ENCODE peak calls at places on chromosomes 2 and 18, in ten cellular contexts. J, S, O, X, K, Q, I, T, G and H are unnamed samples.

GRCh38 chr18:12656671-12657047 is 1.2 kb downstream of the SPIRE1 start:
- DNase-seq in G (peak), Q (no peak), X (no peak), I (no peak), O (no peak), S (no peak), K (no peak), J (no peak), T (no peak), H (no peak)

GRCh38 chr2:218710687-218711549 is at the start of gene TTLL4:
- DNase-seq in T (peak), J (peak), G (peak), K (peak), Q (peak), X (peak), O (peak), S (peak), I (peak), H (peak)

GRCh38 chr2:95158441-95158840 is 1.2 kb downstream of the ZNF514 start:
- DNase-seq in T (no peak), X (no peak), G (no peak), O (no peak), K (no peak), I (no peak), Q (no peak), S (no peak), J (no peak), H (no peak)

GRCh38 chr18:10965104-10965503 is 184.3 kb downstream of the PIEZO2 start:
- DNase-seq in S (no peak), I (no peak), Q (no peak), T (no peak), X (no peak), O (no peak), J (no peak), G (no peak), K (no peak), H (no peak)

GRCh38 chr18:10033038-10033437 is 119.2 kb downstream of the VAPA start:
- DNase-seq in O (no peak), Q (no peak), T (no peak), S (no peak), K (no peak), J (no peak), X (no peak), I (no peak), G (no peak), H (no peak)

GRCh38 chr18:6487027-6487426 is 72.3 kb upstream of the L3MBTL4 start:
- DNase-seq in T (no peak), K (no peak), Q (no peak), J (no peak), S (peak), X (no peak), O (no peak), I (no peak), G (no peak), H (no peak)

GRCh38 chr2:120926463-120927165 is 190.9 kb downstream of the GLI2 start:
- DNase-seq in O (no peak), J (no peak), X (no peak), K (no peak), G (no peak), Q (no peak), I (no peak), S (no peak), T (peak), H (no peak)

GRCh38 chr2:239727182-239727775 is 297.9 kb downstream of the NDUFA10 start:
- DNase-seq in T (no peak), J (no peak), I (no peak), X (no peak), G (no peak), O (no peak), K (no peak), Q (no peak), S (no peak), H (no peak)

GRCh38 chr2:209425082-209426071 is 1.5 kb downstream of the MAP2 start:
- DNase-seq in J (peak), X (no peak), S (peak), G (peak), O (no peak), I (no peak), K (peak), T (peak), Q (peak), H (no peak)

GRCh38 chr2:10265328-10266132 is 37.2 kb upstream of the HPCAL1 start:
- DNase-seq in Q (no peak), S (no peak), K (no peak), T (no peak), I (no peak), X (peak), J (no peak), G (peak), O (no peak), H (no peak)

GRCh38 chr2:45554764-45555163 is 56.3 kb downstream of the SRBD1 start:
- DNase-seq in X (no peak), G (peak), S (no peak), I (no peak), J (no peak), T (no peak), O (no peak), Q (no peak), K (no peak), H (no peak)

GRCh38 chr2:227871375-227871788 is at the start of gene DAW1:
- DNase-seq in O (no peak), J (no peak), I (no peak), X (peak), T (peak), K (peak), G (peak), S (peak), Q (no peak), H (no peak)

GRCh38 chr2:52117299-52117698 is 1085.4 kb upstream of the NRXN1 start:
- DNase-seq in J (no peak), S (no peak), K (no peak), O (no peak), X (no peak), Q (no peak), I (no peak), T (no peak), G (peak), H (no peak)

GRCh38 chr2:234378440-234378839 is 118.4 kb downstream of the ARL4C start:
- DNase-seq in K (no peak), G (peak), J (no peak), Q (no peak), T (no peak), O (no peak), S (no peak), X (no peak), I (no peak), H (no peak)

GRCh38 chr2:190970872-190971506 is 43.0 kb downstream of the STAT1 start:
- DNase-seq in Q (no peak), G (no peak), J (no peak), I (no peak), T (no peak), S (no peak), K (no peak), X (no peak), O (no peak), H (no peak)

GRCh38 chr2:23843051-23843976 is 83.6 kb downstream of the ATAD2B start:
- DNase-seq in J (no peak), T (no peak), I (no peak), S (no peak), G (peak), K (no peak), O (no peak), X (no peak), Q (no peak), H (peak)

GRCh38 chr2:114001936-114002335 is 112.0 kb downstream of the ACTR3 start:
- DNase-seq in Q (no peak), O (no peak), S (no peak), J (no peak), I (no peak), T (no peak), K (no peak), X (no peak), G (no peak), H (no peak)

GRCh38 chr2:47506024-47506423 is 103.1 kb downstream of the MSH2 start:
- DNase-seq in O (no peak), X (no peak), Q (no peak), G (no peak), J (no peak), K (no peak), I (no peak), S (no peak), T (no peak), H (no peak)

GRCh38 chr2:160228141-160228963 is 28.3 kb upstream of the ITGB6 start:
- DNase-seq in T (no peak), X (no peak), I (no peak), J (peak), Q (peak), S (no peak), K (no peak), G (peak), O (no peak), H (no peak)

GRCh38 chr2:25314514-25315315 is 27.0 kb downstream of the DNMT3A start:
- DNase-seq in G (no peak), T (peak), Q (peak), S (peak), X (peak), I (peak), O (no peak), K (peak), J (no peak), H (no peak)

GRCh38 chr2:84314901-84315330 is 144.2 kb downstream of the SUCLG1 start:
- DNase-seq in S (peak), G (peak), Q (peak), J (peak), I (peak), O (peak), K (peak), X (peak), T (peak), H (peak)

GRCh38 chr2:80852808-80853139 is 548.2 kb upstream of the LRRTM1 start:
- DNase-seq in T (peak), X (no peak), I (no peak), K (no peak), Q (no peak), S (peak), G (no peak), J (no peak), O (no peak), H (no peak)
- TF ChIP-seq CTCF in T (no peak), X (no peak), I (no peak), K (no peak), Q (peak), S (peak), G (no peak), J (no peak), O (no peak), H (no peak)

DNA sequence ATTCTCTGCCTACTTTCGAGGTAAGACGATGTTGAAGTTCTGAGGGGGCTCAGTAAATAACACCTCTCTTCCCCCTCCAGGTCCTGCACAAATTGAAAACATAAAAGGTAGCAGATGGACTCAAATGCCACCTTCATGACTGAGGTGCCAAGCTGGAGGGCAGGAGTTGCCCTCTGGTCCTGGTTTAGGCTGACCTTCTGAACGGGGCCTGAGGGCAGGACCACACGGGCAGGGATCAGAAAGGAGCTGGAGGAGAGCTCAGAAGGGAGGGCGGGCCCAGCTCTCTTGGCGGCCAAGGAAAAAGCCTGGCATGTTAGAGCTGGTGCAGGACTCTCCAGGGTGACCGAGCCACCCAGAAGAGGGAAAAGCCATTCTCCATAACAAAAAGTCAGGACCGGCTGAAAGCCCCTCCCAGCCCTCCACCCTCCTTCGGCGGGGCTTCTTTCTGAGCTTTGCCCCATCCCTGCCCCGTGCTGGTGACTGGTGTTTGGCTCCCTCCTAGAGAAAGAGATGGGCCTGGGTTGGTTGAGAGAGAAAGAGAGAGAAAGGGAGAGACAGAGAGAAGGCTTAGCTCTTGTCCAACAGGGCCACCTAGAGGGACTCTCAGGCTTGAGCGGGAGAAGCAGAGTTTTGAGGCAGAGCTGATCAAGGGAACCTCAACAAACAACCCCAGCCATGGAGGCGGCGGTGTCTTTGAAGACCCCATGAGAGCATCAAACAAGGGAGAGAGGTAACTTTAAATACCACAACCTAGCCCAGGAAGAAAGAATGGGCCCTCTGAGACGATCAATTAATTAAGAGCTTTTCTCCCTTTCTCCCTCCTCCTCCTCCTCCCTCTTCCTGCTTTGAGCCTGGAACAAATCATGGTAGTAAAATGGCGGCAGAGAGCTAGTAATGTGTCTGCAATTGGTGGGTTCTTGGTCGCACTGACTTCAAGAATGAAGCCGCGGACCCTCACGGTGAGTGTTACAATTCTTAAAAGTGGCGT is 50.8 kb downstream of the WIPF1 start:
- DNase-seq in Q (peak), K (no peak), J (peak), G (peak), S (peak), I (peak), T (no peak), X (no peak), O (no peak), H (no peak)
- TF ChIP-seq CTCF in Q (peak), K (peak), J (peak), G (peak), S (peak), I (no peak), T (peak), X (no peak), O (peak), H (peak)

DNA sequence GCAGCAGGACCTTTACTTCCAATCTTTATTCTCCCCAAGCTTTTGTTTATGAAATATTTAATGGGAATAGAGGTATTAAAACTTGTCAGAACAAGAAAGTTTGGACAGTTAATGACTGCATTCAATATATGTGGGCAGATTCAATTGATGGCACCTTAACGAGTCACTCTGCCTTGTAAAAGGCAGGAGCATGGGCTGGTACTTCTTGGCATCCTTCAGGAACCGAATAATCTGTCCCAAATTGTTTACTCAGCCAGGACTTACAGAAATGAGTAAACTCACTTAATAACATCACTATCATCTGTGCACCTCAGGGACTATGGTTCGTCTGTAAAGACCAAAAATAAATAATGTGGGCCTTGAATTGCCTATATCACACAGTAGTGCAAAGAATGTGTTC is 1280.3 kb upstream of the TMEFF2 start:
- DNase-seq in X (no peak), G (no peak), I (no peak), J (no peak), Q (no peak), S (no peak), K (no peak), T (no peak), O (no peak), H (no peak)
- TF ChIP-seq CTCF in X (no peak), G (no peak), I (no peak), J (no peak), Q (no peak), S (no peak), K (no peak), T (no peak), O (no peak), H (no peak)

GRCh38 chr18:63843008-63843407 is 44.5 kb upstream of the SERPINB2 start:
- DNase-seq in S (no peak), I (no peak), O (no peak), G (no peak), X (no peak), K (no peak), Q (no peak), J (no peak), T (no peak), H (no peak)

GRCh38 chr18:63850010-63850409 is 37.5 kb upstream of the SERPINB2 start:
- DNase-seq in I (no peak), Q (peak), S (peak), O (no peak), J (peak), T (peak), X (no peak), K (no peak), G (no peak), H (no peak)

GRCh38 chr18:63850636-63851035 is 36.9 kb upstream of the SERPINB2 start:
- DNase-seq in X (no peak), T (no peak), K (no peak), J (no peak), S (no peak), Q (no peak), O (no peak), G (no peak), I (no peak), H (no peak)

GRCh38 chr18:63844254-63844653 is 43.3 kb upstream of the SERPINB2 start:
- DNase-seq in O (no peak), K (no peak), X (no peak), T (no peak), Q (peak), J (peak), G (peak), I (no peak), S (no peak), H (peak)

DNA sequence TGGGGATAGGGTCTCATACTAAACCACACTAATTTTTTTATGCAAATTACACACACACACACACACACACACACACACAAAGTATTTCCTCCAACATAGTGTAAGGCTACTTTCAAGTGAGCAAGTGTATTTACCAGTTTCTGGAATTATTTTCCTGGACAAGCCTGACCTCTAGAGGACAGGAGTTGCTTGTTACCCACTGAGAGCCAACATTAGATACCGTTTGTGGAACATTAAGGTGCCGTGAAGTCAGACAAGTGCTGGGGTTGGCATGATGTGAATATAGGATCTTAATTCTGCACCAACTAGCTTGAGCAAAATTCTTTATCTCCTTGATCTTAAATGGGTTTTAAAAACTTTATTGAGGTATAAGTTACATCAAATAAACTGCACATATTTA is 39.3 kb upstream of the SERPINB2 start:
- DNase-seq in K (no peak), O (peak), S (no peak), X (no peak), T (peak), J (peak), G (peak), Q (peak), I (no peak), H (peak)
- TF ChIP-seq CTCF in K (peak), O (peak), S (peak), X (peak), T (peak), J (peak), G (peak), Q (peak), I (no peak), H (peak)

GRCh38 chr2:197209274-197209673 is 101.3 kb downstream of the ANKRD44 start:
- DNase-seq in S (no peak), X (no peak), T (no peak), K (no peak), Q (no peak), I (no peak), O (no peak), J (no peak), G (no peak), H (no peak)

GRCh38 chr2:197208841-197209240 is 101.7 kb downstream of the ANKRD44 start:
- DNase-seq in G (no peak), S (no peak), X (no peak), I (no peak), J (no peak), T (no peak), K (no peak), Q (no peak), O (no peak), H (no peak)

GRCh38 chr2:197208029-197208428 is 102.6 kb downstream of the ANKRD44 start:
- DNase-seq in O (no peak), K (no peak), J (no peak), S (no peak), I (no peak), X (no peak), Q (no peak), G (no peak), T (no peak), H (no peak)

GRCh38 chr2:197210450-197210849 is 100.1 kb downstream of the ANKRD44 start:
- DNase-seq in I (no peak), G (no peak), T (no peak), K (no peak), J (no peak), S (no peak), X (no peak), Q (no peak), O (no peak), H (no peak)

DNA sequence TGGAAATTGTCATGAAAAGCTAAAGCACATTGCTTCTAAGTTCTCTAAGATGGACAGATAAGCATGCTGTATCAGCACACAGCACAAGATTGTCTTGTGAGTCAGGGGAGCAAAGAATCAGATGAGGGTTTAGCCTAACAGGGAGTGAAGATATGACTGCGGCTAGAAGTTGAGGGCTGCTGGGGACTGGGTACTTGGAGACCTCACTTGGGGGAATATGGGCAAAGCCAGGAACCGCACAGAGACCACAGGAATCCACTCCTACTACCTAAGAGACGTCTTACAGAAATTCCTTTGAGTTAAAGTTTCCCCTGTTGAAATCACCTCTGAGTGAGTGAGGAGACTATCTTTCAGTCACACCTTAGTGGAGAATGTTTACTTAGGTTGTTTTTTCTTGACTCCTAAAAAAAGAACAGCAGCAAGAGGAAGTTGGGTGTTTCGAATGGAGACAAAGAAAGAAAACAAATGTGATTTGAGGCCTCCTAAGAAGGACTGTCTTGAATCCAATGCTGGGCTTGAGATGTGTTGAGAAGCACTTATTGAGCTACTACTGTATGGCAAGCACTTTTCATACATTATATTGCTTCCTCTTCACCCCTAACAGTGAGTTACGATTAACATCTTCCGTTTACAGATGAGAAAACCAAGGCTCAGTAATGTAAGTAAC is 100.7 kb downstream of the ANKRD44 start:
- DNase-seq in O (no peak), X (no peak), K (no peak), I (peak), Q (peak), G (no peak), J (peak), T (no peak), S (no peak), H (no peak)
- TF ChIP-seq CTCF in O (no peak), X (no peak), K (no peak), I (no peak), Q (no peak), G (no peak), J (no peak), T (no peak), S (no peak), H (no peak)

GRCh38 chr2:43882312-43882711 is 43.5 kb downstream of the ABCG8 start:
- DNase-seq in I (no peak), T (no peak), S (no peak), J (no peak), K (no peak), G (no peak), O (no peak), X (no peak), Q (no peak), H (no peak)

GRCh38 chr2:43879261-43879660 is 40.5 kb downstream of the ABCG8 start:
- DNase-seq in Q (no peak), S (no peak), O (no peak), K (no peak), J (peak), X (no peak), I (no peak), G (peak), T (no peak), H (no peak)

GRCh38 chr2:43877782-43878464 is 39.2 kb downstream of the ABCG8 start:
- DNase-seq in X (no peak), I (peak), J (peak), K (peak), G (peak), S (peak), O (peak), T (peak), Q (peak), H (peak)

GRCh38 chr2:43880471-43880870 is 41.7 kb downstream of the ABCG8 start:
- DNase-seq in Q (no peak), S (no peak), I (no peak), O (no peak), X (no peak), K (no peak), G (no peak), T (no peak), J (no peak), H (no peak)

GRCh38 chr2:43880952-43881351 is 42.2 kb downstream of the ABCG8 start:
- DNase-seq in J (no peak), T (no peak), X (no peak), Q (no peak), G (no peak), I (no peak), O (no peak), S (no peak), K (no peak), H (no peak)
- TF ChIP-seq CTCF in J (no peak), T (no peak), X (no peak), Q (no peak), G (no peak), I (no peak), O (no peak), S (no peak), K (no peak), H (no peak)